ENCODE peak calls at places on chromosomes 11 and 22, in seven cellular contexts. C is EH; H is NB4; D is stimulated activated CD4-positive, alpha-beta T cell treated with anti-CD3 and anti-CD28 coated beads, Interleukin-2, amount 100 ng/mL, for 24 hours; W is T-helper 2 cell; N is SK-N-DZ; G is LoVo. Y is an unnamed sample.

GRCh38 chr11:125376117-125376516 is 119.9 kb downstream of the FEZ1 start:
- DNase-seq in W (no peak), G (no peak), N (no peak), H (no peak), D (no peak), C (no peak), Y (no peak)

GRCh38 chr22:50267591-50268390 is 2.4 kb downstream of the MAPK11 start:
- DNase-seq in C (peak), W (peak), H (no peak), D (peak), N (no peak), G (no peak), Y (no peak)

GRCh38 chr11:128437137-128437536 is 150.2 kb downstream of the ETS1 start:
- DNase-seq in C (peak), W (no peak), H (no peak), N (no peak), D (no peak), G (no peak), Y (no peak)

GRCh38 chr11:71568707-71569349 is 3.5 kb downstream of the KRTAP5-10 start:
- DNase-seq in C (peak), H (no peak), N (no peak), D (no peak), G (no peak), W (no peak), Y (no peak)

GRCh38 chr11:20077973-20078372 is 82.3 kb downstream of the DBX1 start:
- DNase-seq in N (no peak), G (no peak), C (no peak), H (no peak), D (no peak), W (no peak), Y (no peak)

GRCh38 chr22:50733521-50734342 is 4.3 kb upstream of the ACR start:
- DNase-seq in C (peak), G (no peak), N (peak), D (no peak), H (no peak), W (no peak), Y (no peak)

GRCh38 chr22:39408173-39408572 is 8.6 kb downstream of the TAB1 start:
- DNase-seq in D (no peak), N (no peak), H (no peak), G (no peak), C (no peak), W (no peak), Y (no peak)

GRCh38 chr11:294795-295194 is 4.5 kb downstream of the IFITM5 start:
- DNase-seq in D (no peak), G (no peak), H (no peak), C (no peak), N (no peak), W (no peak), Y (no peak)

GRCh38 chr11:23406131-23406819 is 546.0 kb upstream of the CCDC179 start:
- DNase-seq in H (no peak), W (no peak), C (no peak), N (no peak), G (no peak), D (no peak), Y (no peak)

GRCh38 chr11:128714881-128715280 is 21.0 kb downstream of the FLI1 start:
- DNase-seq in W (no peak), D (no peak), H (no peak), N (no peak), C (peak), G (no peak), Y (no peak)

Y was measured in KBM-7.